ENCODE peak calls at places on chromosome 3, in six cellular contexts. F is GM12891, R is H1, D is K562, O is HepG2, G is GM12878. X is an unnamed sample.

GRCh38 chr3:184556502-184557347 is 4.9 kb upstream of the EPHB3 start:
- DNase-seq in F (no peak), O (no peak), D (no peak), G (no peak), R (peak), X (no peak)

GRCh38 chr3:88189361-88189810 is 39.6 kb downstream of the C3orf38 start:
- DNase-seq in D (peak), R (no peak), G (peak), O (peak), F (no peak), X (no peak)

GRCh38 chr3:53045107-53045783 is 628 bp downstream of the SFMBT1 start:
- DNase-seq in D (peak), G (no peak), F (peak), R (peak), O (no peak), X (peak)

GRCh38 chr3:16427309-16427965 is 86.1 kb downstream of the RFTN1 start:
- DNase-seq in F (no peak), O (no peak), G (no peak), R (no peak), D (no peak), X (no peak)

GRCh38 chr3:13162550-13163320 is 89.5 kb upstream of the IQSEC1 start:
- DNase-seq in F (no peak), O (no peak), G (no peak), R (no peak), D (no peak), X (no peak)

GRCh38 chr3:146524961-146525360 is 19.4 kb downstream of the PLSCR1 start:
- DNase-seq in D (no peak), F (no peak), G (no peak), R (no peak), O (no peak), X (no peak)

GRCh38 chr3:119418641-119419040 is 44.8 kb downstream of the TMEM39A start:
- DNase-seq in D (peak), R (no peak), O (no peak), G (no peak), F (no peak), X (no peak)

GRCh38 chr3:23807161-23808015 is 1.6 kb downstream of the UBE2E1 start:
- DNase-seq in F (no peak), O (no peak), G (no peak), R (no peak), D (no peak), X (no peak)

GRCh38 chr3:169173231-169173630 is 490.3 kb downstream of the MECOM start:
- DNase-seq in F (no peak), G (no peak), O (no peak), R (no peak), D (no peak), X (no peak)

GRCh38 chr3:12796171-12797123 is at the start of gene CAND2:
- DNase-seq in R (peak), G (no peak), F (peak), D (peak), O (no peak), X (no peak)

GRCh38 chr3:133992951-133993595 is 36.7 kb downstream of the SLCO2A1 start:
- DNase-seq in D (no peak), R (no peak), G (no peak), O (no peak), F (no peak), X (no peak)

GRCh38 chr3:180102134-180102533 is 65.4 kb upstream of the PEX5L start:
- DNase-seq in O (peak), G (no peak), D (no peak), F (no peak), R (peak), X (no peak)

GRCh38 chr3:1195922-1196321 is 103.1 kb downstream of the CNTN6 start:
- DNase-seq in G (no peak), F (no peak), O (no peak), R (no peak), D (no peak), X (no peak)

GRCh38 chr3:188956839-188957489 is 214.8 kb upstream of the TPRG1 start:
- DNase-seq in D (peak), G (no peak), O (peak), R (no peak), F (no peak), X (no peak)

GRCh38 chr3:138824114-138824506 is 10.6 kb downstream of the PIK3CB start:
- DNase-seq in G (no peak), O (no peak), D (no peak), R (no peak), F (no peak), X (no peak)

GRCh38 chr3:156787926-156788663 is 38.1 kb upstream of the LEKR1 start:
- DNase-seq in G (no peak), R (no peak), F (no peak), D (peak), O (no peak), X (no peak)

GRCh38 chr3:153164009-153164550 is 2.1 kb downstream of the RAP2B start:
- DNase-seq in F (no peak), D (no peak), G (no peak), O (no peak), R (no peak), X (no peak)

GRCh38 chr3:153166206-153166605 is 4.2 kb downstream of the RAP2B start:
- DNase-seq in D (peak), O (no peak), R (no peak), G (no peak), F (no peak), X (no peak)

GRCh38 chr3:153163349-153164008 is 1.5 kb downstream of the RAP2B start:
- DNase-seq in R (no peak), F (no peak), G (no peak), D (no peak), O (no peak), X (no peak)

GRCh38 chr3:153162513-153163348 is 705 bp downstream of the RAP2B start:
- DNase-seq in O (no peak), G (no peak), D (no peak), R (peak), F (peak), X (peak)

DNA sequence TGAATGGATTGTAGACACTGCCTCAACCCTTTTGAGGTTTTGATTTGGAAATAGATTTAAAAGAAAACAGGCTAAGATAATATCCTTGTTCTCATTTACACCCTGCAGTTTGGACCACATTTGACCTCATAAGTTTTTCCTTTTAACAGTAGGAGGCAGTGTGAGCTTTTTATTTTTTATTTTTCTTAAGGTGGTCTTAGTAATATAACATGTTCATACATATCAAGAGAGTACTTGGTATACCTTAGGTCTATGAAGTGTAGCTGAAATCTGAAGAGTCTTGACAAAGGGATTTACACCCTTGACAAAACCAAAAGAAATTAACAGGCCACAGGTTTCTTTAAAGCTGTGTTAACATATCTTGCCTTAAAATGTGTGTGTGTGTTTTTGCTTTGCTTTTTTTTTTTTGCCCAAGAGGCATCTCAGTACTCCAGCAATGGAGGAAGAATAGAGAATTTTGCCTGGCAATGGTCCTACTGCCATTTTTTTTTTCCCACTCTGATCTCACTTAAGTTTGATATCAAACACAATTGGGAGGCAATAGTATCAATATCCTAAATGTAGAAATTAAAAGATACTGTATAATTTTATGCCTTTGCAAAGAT is 3.3 kb downstream of the RAP2B start:
- DNase-seq in F (no peak), O (no peak), G (no peak), D (no peak), R (no peak), X (no peak)
- TF ChIP-seq POLR2AphosphoS5 in F (no peak), O (peak), G (no peak), D (no peak), R (no peak), X (no peak)

GRCh38 chr3:50583897-50584296 is 14.6 kb downstream of the HEMK1 start:
- DNase-seq in D (no peak), G (no peak), F (no peak), O (no peak), R (no peak), X (no peak)
- TF ChIP-seq TAF1 in D (no peak), G (no peak), F (no peak), O (no peak), R (no peak), X (no peak)

DNA sequence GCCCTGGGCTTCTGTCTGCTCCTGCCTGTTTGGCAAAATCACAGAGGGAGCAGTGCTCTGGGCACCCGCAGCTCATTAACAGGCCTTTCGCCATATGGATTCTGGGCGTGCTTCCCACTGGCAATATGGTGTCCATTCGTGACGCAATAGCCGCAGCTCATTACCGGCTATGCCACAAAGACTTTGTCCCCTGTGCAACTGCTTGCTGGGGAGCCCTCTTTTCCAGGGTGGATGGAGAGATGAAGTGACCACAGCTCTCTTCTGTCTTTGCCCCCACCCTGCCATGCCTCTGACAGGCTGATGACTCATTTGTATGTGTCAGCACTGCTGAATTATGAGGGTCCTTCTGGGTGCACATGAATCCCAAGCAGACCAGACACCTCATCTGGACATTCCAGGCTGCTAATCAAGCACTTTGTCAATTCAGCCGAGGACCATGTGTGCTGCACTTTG is 214.3 kb upstream of the FEZF2 start:
- DNase-seq in F (no peak), O (no peak), G (no peak), D (no peak), R (no peak), X (no peak)
- TF ChIP-seq POLR2A in F (no peak), O (no peak), G (no peak), D (no peak), R (no peak), X (no peak)

GRCh38 chr3:170692720-170693119 is 106.8 kb upstream of the SLC7A14 start:
- DNase-seq in D (no peak), G (no peak), O (no peak), F (no peak), R (no peak), X (no peak)

GRCh38 chr3:170690133-170690981 is 104.5 kb upstream of the SLC7A14 start:
- DNase-seq in R (peak), G (no peak), F (peak), D (peak), O (peak), X (peak)

DNA sequence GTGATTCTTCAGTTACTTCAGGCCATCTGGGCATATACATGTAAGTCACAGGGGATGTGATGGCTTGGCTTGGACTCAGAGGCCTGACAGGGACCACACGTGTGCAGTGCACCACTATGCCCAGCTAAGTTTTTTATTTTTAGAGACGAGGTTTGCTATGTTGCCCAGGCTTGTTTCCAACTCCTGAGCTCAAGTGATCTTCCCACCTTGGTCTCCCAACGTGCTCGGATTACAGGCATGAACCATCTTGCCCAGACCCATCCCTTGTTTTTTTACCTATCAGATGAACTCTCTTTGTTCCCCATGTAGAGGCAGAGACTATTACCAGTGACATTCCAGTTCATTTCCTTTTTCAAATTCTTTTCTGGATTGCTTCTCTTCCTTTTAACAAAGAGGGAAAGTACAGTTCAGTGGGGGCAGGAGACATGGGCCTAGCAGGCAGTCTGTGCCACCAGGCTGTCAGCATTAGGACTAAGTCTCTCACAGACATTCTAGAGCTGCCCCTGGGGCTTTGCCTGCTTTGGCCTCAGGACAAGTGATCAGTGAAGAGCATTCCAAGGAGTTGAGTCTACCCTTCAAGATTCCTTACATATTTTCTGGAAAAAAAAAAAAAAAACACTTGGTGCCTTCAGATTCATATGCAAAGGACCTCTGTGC is 103.5 kb upstream of the SLC7A14 start:
- DNase-seq in D (no peak), R (peak), O (no peak), G (no peak), F (no peak), X (no peak)
- TF ChIP-seq POLR2AphosphoS5 in D (no peak), R (no peak), O (no peak), G (no peak), F (no peak), X (no peak)

GRCh38 chr3:25384471-25384870 is 43.6 kb upstream of the RARB start:
- DNase-seq in O (no peak), D (no peak), R (no peak), G (no peak), F (no peak), X (no peak)
- TF ChIP-seq TAF1 in O (no peak), D (no peak), R (no peak), G (no peak), F (no peak), X (no peak)

GRCh38 chr3:44624696-44625528 is at the start of gene ZNF197:
- DNase-seq in G (peak), O (peak), F (peak), R (peak), D (peak), X (peak)
- TF ChIP-seq POLR2A in G (peak), O (peak), F (peak), R (peak), D (peak), X (peak)

GRCh38 chr3:132787616-132788015 is 65.4 kb upstream of the NPHP3 start:
- DNase-seq in O (no peak), F (no peak), R (no peak), D (no peak), G (no peak), X (no peak)

GRCh38 chr3:132786890-132787289 is 64.7 kb upstream of the NPHP3 start:
- DNase-seq in G (no peak), R (no peak), O (no peak), D (no peak), F (no peak), X (no peak)

GRCh38 chr3:132789959-132790358 is 67.8 kb upstream of the NPHP3 start:
- DNase-seq in D (no peak), F (no peak), G (no peak), O (no peak), R (no peak), X (no peak)

GRCh38 chr3:132788299-132788698 is 66.1 kb upstream of the NPHP3 start:
- DNase-seq in R (no peak), D (no peak), F (no peak), O (no peak), G (no peak), X (no peak)

GRCh38 chr3:132790806-132791205 is 68.6 kb upstream of the NPHP3 start:
- DNase-seq in F (no peak), G (no peak), D (no peak), O (no peak), R (no peak), X (no peak)
- TF ChIP-seq POLR2AphosphoS5 in F (no peak), G (no peak), D (no peak), O (no peak), R (no peak), X (no peak)

GRCh38 chr3:131549340-131549739 is 46.6 kb upstream of the MRPL3 start:
- DNase-seq in F (no peak), O (no peak), R (no peak), D (peak), G (no peak), X (no peak)
- TF ChIP-seq TAF1 in F (no peak), O (no peak), R (no peak), D (no peak), G (no peak), X (no peak)

GRCh38 chr3:9902372-9903237 is at the start of gene IL17RE:
- DNase-seq in F (no peak), R (peak), O (peak), G (no peak), D (peak), X (no peak)
- TF ChIP-seq POLR2A in F (no peak), R (no peak), O (peak), G (no peak), D (no peak), X (no peak)

GRCh38 chr3:187266691-187267090 is 24.8 kb downstream of the MASP1 start:
- DNase-seq in D (no peak), R (no peak), F (no peak), O (no peak), G (no peak), X (no peak)
- TF ChIP-seq POLR2AphosphoS5 in D (no peak), R (no peak), F (no peak), O (no peak), G (no peak), X (no peak)

X was measured in GM12892.